ENCODE peak calls at places on chromosomes 11 and 22, in four cellular contexts. H is adrenal gland, C is HCT116, W is transverse colon. Q is an unnamed sample.

GRCh38 chr11:88480217-88480616 is 142.7 kb upstream of the CTSC start:
- DNase-seq in W (no peak), H (peak; percentile 59), C (no peak), Q (peak; percentile 31)

GRCh38 chr22:28146401-28147304 is 227.6 kb upstream of the PITPNB start:
- DNase-seq in C (no peak), W (no peak), H (no peak), Q (no peak)

GRCh38 chr22:19975707-19976035 is 34.1 kb upstream of the TXNRD2 start:
- DNase-seq in C (no peak), W (no peak), H (no peak), Q (no peak)

GRCh38 chr11:8726395-8726794 is 43.8 kb downstream of the RPL27A start:
- DNase-seq in H (no peak), C (no peak), W (no peak), Q (no peak)

GRCh38 chr11:14809466-14809865 is 82.6 kb downstream of the CYP2R1 start:
- DNase-seq in W (no peak), H (no peak), C (no peak), Q (no peak)

GRCh38 chr11:131925829-131926228 is 555.4 kb downstream of the NTM start:
- DNase-seq in W (no peak), H (no peak), C (no peak), Q (no peak)

GRCh38 chr11:14554959-14555358 is 34.8 kb upstream of the PSMA1 start:
- DNase-seq in H (no peak), W (no peak), C (no peak), Q (no peak)

GRCh38 chr11:119432484-119433368 is 9.8 kb upstream of the THY1 start:
- DNase-seq in H (no peak), C (no peak), W (no peak), Q (peak; percentile 33)

GRCh38 chr22:34814260-34814659 is 251.7 kb upstream of the ISX start:
- DNase-seq in H (no peak), C (no peak), W (no peak), Q (no peak)

GRCh38 chr22:25542720-25543402 is 21.6 kb upstream of the GRK3 start:
- DNase-seq in W (no peak), C (no peak), H (no peak), Q (no peak)

GRCh38 chr11:116895053-116895757 is 57.8 kb upstream of the APOA1 start:
- DNase-seq in H (no peak), C (no peak), W (peak; percentile 15), Q (no peak)

GRCh38 chr11:61893981-61894380 is 2.6 kb upstream of the FADS3 start:
- DNase-seq in W (no peak), H (no peak), C (no peak), Q (no peak)

GRCh38 chr22:36744413-36744765 is 31.5 kb downstream of the IFT27 start:
- DNase-seq in W (no peak), H (no peak), C (no peak), Q (no peak)

GRCh38 chr22:36291831-36292740 is 39.2 kb downstream of the APOL1 start:
- DNase-seq in C (no peak), H (no peak), W (no peak), Q (no peak)

GRCh38 chr11:94973099-94973968 is at the start of the genes CWC15 and KDM4D:
- DNase-seq in C (peak; percentile 84), W (peak; percentile 95), H (peak; percentile 97), Q (peak; percentile 97)

GRCh38 chr22:50169774-50170341 is 673 bp upstream of the PANX2 start:
- DNase-seq in C (no peak), W (no peak), H (peak; percentile 56), Q (no peak)

GRCh38 chr11:73400293-73400692 is 24.1 kb downstream of the RELT start:
- DNase-seq in W (no peak), C (no peak), H (peak; percentile 51), Q (no peak)

GRCh38 chr11:128886401-128887119 is 4.6 kb upstream of the KCNJ5 start:
- DNase-seq in W (peak; percentile 27), C (no peak), H (peak; percentile 66), Q (peak; percentile 59)

GRCh38 chr22:30856699-30857098 is 111.9 kb downstream of the MORC2 start:
- DNase-seq in H (no peak), C (no peak), W (no peak), Q (no peak)

GRCh38 chr11:66344550-66345315 is at the start of gene BRMS1:
- DNase-seq in W (peak; percentile 99), C (peak; percentile 95), H (peak; percentile 100), Q (peak; percentile 100)

GRCh38 chr22:45938913-45939312 is 38.0 kb downstream of the WNT7B start:
- DNase-seq in H (no peak), W (no peak), C (no peak), Q (no peak)

GRCh38 chr11:72583616-72584292 is 90.5 kb downstream of the PDE2A start:
- DNase-seq in H (no peak), W (no peak), C (no peak), Q (no peak)

GRCh38 chr11:118274184-118274583 is 10.1 kb upstream of the MPZL2 start:
- DNase-seq in W (no peak), C (no peak), H (no peak), Q (no peak)

GRCh38 chr11:68345776-68346728 is 33.7 kb downstream of the LRP5 start:
- DNase-seq in C (no peak), H (peak; percentile 75), W (no peak), Q (no peak)

GRCh38 chr11:103773059-103773458 is 263.4 kb upstream of the DDI1 start:
- DNase-seq in W (no peak), H (no peak), C (no peak), Q (peak; percentile 45)

GRCh38 chr11:70445091-70445490 is 46.8 kb downstream of the CTTN start:
- DNase-seq in W (no peak), H (no peak), C (no peak), Q (no peak)
- TF ChIP-seq CTCF in W (no peak), H (no peak), C (no peak), Q (no peak)

DNA sequence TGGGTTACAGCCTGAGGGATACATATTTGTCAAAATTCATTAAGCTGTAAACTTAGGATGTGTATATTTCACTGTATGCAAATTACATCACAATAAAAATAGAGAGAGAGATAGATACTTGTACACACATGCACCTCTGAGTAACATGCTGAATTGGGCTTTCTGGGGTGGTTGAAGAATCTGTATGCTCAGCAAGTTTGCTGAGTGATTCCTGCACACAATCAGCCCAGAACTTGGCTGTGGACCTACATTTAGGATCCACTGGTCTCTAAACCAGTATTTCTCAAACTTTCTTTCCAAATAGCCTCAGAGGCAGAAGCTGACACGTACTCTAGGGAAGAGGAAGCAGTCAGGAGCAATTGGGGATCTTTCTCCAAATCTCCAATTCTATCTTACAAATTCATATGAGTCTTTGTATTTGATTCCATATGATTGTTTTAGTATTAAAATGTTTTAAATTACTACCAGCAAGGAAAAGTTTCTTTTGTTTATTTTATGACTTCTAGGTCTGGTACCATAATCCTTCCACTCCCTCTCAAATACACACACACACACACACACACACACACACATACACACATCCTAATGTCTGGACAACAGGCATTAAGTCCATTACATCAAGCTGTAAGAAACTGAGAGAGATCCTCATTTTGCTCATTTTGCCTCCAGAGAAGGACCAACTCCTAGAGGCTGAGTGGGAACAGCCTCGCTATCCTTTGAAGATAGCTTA is 20.0 kb downstream of the SYT13 start:
- DNase-seq in C (no peak), H (no peak), W (peak; percentile 44), Q (no peak)
- TF ChIP-seq POLR2A in C (no peak), H (no peak), W (no peak), Q (no peak)

DNA sequence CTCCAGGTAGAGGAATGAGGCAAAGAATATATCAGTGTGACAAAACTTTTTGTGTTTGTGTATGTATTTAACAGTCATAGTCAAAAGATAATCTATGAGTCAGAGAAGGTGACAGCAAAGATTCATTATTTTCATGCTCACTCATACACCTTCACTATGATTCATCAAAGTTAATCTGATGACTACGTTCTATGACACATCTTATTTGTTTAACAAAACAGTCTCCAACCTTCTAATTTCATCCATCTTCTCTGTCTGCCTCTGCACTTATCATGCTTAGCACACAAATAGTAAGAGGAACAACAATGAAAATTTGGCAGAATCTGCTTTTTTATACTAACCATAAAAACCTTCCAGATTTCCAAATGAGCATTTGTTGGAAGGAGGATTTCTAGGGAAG is 568.9 kb downstream of the LUZP2 start:
- DNase-seq in C (no peak), H (no peak), W (no peak), Q (no peak)
- H3K4me1 ChIP-seq in C (no peaks in the 10 kb centered on the region), H (no peaks in the 10 kb centered on the region), W (no peaks in the 10 kb centered on the region), Q (no peaks in the 10 kb centered on the region)

GRCh38 chr11:36155770-36156485 is 133.3 kb downstream of the COMMD9 start:
- DNase-seq in W (no peak), H (no peak), C (no peak), Q (no peak)
- TF ChIP-seq CTCF in W (no peak), H (no peak), C (no peak), Q (no peak)

GRCh38 chr11:76781861-76782500 is 1.2 kb upstream of the TSKU start:
- DNase-seq in C (no peak), W (peak; percentile 53), H (no peak), Q (no peak)

GRCh38 chr11:76783901-76784813 is 1.0 kb downstream of the TSKU start:
- DNase-seq in H (no peak), C (peak; percentile 55), W (peak; percentile 45), Q (peak; percentile 67)

GRCh38 chr11:76781046-76781801 is 1.9 kb upstream of the TSKU start:
- DNase-seq in W (peak; percentile 75), H (no peak), C (no peak), Q (no peak)

GRCh38 chr11:76783294-76783900 is at the start of gene TSKU:
- DNase-seq in H (no peak), W (no peak), C (no peak), Q (no peak)

GRCh38 chr11:76782526-76783293 is 446 bp upstream of the TSKU start:
- DNase-seq in C (peak; percentile 79), H (peak; percentile 87), W (peak; percentile 92), Q (peak; percentile 92)
- TF ChIP-seq POLR2A in C (peak; percentile 60), H (no peak), W (peak; percentile 68), Q (no peak)